ENCODE peak calls at places on chromosomes 11 and 22, in five cellular contexts. K, I, R, L and F are unnamed samples.

GRCh38 chr11:17600316-17601205 is 53.5 kb downstream of the OTOG start:
- DNase-seq in R (no peak), K (no peak), L (no peak), I (no peak), F (no peak)

GRCh38 chr11:4593739-4594138 is at the start of gene OR52I1:
- DNase-seq in L (no peak), R (no peak), K (no peak), I (no peak), F (no peak)

GRCh38 chr11:25441432-25441831 is 890.5 kb upstream of the ANO3 start:
- DNase-seq in L (no peak), K (no peak), I (no peak), R (no peak), F (no peak)

GRCh38 chr11:1053121-1053901 is 16.8 kb upstream of the MUC6 start:
- DNase-seq in I (no peak), K (no peak), R (no peak), L (no peak), F (no peak)

GRCh38 chr22:32531228-32531627 is 56.6 kb downstream of the FBXO7 start:
- DNase-seq in L (no peak), I (no peak), K (no peak), R (no peak), F (peak; percentile 47)

GRCh38 chr11:75428301-75428724 is 4.7 kb downstream of the KLHL35 start:
- DNase-seq in I (peak; percentile 76), R (peak; percentile 78), L (no peak), K (no peak), F (no peak)

GRCh38 chr11:16861867-16862266 is 123.4 kb downstream of the C11orf58 start:
- DNase-seq in L (no peak), K (no peak), I (no peak), R (no peak), F (no peak)

GRCh38 chr11:92180664-92181251 is 43.9 kb upstream of the FAT3 start:
- DNase-seq in R (no peak), I (peak; percentile 47), K (no peak), L (no peak), F (no peak)

GRCh38 chr11:68214173-68215086 is 1.3 kb upstream of the KMT5B start:
- DNase-seq in K (no peak), I (no peak), R (no peak), L (no peak), F (no peak)

GRCh38 chr22:42317691-42318547 is 47.5 kb upstream of the TCF20 start:
- DNase-seq in I (no peak), L (no peak), K (no peak), R (no peak), F (no peak)

GRCh38 chr11:94876645-94877445 is 96.5 kb downstream of the CWC15 start:
- DNase-seq in R (no peak), I (peak; percentile 98), K (no peak), L (no peak), F (peak; percentile 99)

GRCh38 chr11:111429066-111429506 is 50.0 kb upstream of the POU2AF1 start:
- DNase-seq in I (peak; percentile 37), L (no peak), K (peak; percentile 15), R (peak; percentile 75), F (peak; percentile 34)

GRCh38 chr11:24239016-24239720 is 257.7 kb upstream of the LUZP2 start:
- DNase-seq in L (no peak), I (peak; percentile 95), R (no peak), K (no peak), F (peak; percentile 87)

GRCh38 chr11:76209956-76210885 is 3.9 kb upstream of the WNT11 start:
- DNase-seq in I (peak; percentile 74), R (peak; percentile 56), L (no peak), K (peak; percentile 51), F (peak; percentile 69)

GRCh38 chr22:46791201-46791731 is 28.8 kb downstream of the TBC1D22A start:
- DNase-seq in L (no peak), I (peak; percentile 83), K (no peak), R (no peak), F (peak; percentile 36)

GRCh38 chr11:7667460-7667859 is 5.8 kb downstream of the CYB5R2 start:
- DNase-seq in K (no peak), L (no peak), R (no peak), I (peak; percentile 26), F (no peak)

GRCh38 chr11:10095412-10096207 is 198.4 kb downstream of the SBF2 start:
- DNase-seq in R (no peak), K (no peak), I (no peak), L (no peak), F (no peak)

GRCh38 chr22:44312766-44313165 is at the start of gene SHISAL1:
- DNase-seq in L (no peak), K (no peak), I (peak; percentile 22), R (no peak), F (peak; percentile 53)

GRCh38 chr11:109041876-109042275 is 377.0 kb downstream of the DDX10 start:
- DNase-seq in I (peak; percentile 46), K (no peak), R (no peak), L (no peak), F (peak; percentile 5)

GRCh38 chr11:93651052-93651451 is 10.4 kb upstream of the CEP295 start:
- DNase-seq in R (no peak), I (no peak), L (no peak), K (no peak), F (no peak)

GRCh38 chr11:68044898-68045351 is 6.1 kb downstream of the TCIRG1 start:
- DNase-seq in I (no peak), R (no peak), K (no peak), L (no peak), F (no peak)

GRCh38 chr11:114594703-114595102 is 883 bp downstream of the NXPE4 start:
- DNase-seq in I (no peak), K (no peak), L (no peak), R (no peak), F (no peak)

GRCh38 chr22:46649176-46650077 is 29.2 kb downstream of the GRAMD4 start:
- DNase-seq in I (peak; percentile 71), L (no peak), K (no peak), R (no peak), F (no peak)

GRCh38 chr11:78659326-78660319 is 85.0 kb upstream of the NARS2 start:
- DNase-seq in K (no peak), L (no peak), I (no peak), R (no peak), F (no peak)

GRCh38 chr22:19824197-19825015 is 30.3 kb downstream of the GNB1L start:
- DNase-seq in L (no peak), K (no peak), I (no peak), R (peak; percentile 48), F (no peak)

GRCh38 chr11:72598901-72599300 is 75.3 kb downstream of the PDE2A start:
- DNase-seq in L (no peak), R (no peak), I (peak; percentile 21), K (peak; percentile 37), F (peak; percentile 63)

GRCh38 chr11:67452141-67452952 is at the start of gene GPR152:
- DNase-seq in I (no peak), K (no peak), L (no peak), R (no peak), F (no peak)

GRCh38 chr11:8809185-8809584 is 101.8 kb upstream of the AKIP1 start:
- DNase-seq in K (no peak), R (no peak), I (no peak), L (no peak), F (no peak)

GRCh38 chr11:8811571-8811970 is 99.4 kb upstream of the AKIP1 start:
- DNase-seq in K (no peak), I (peak; percentile 72), R (no peak), L (no peak), F (no peak)

GRCh38 chr11:8809605-8810272 is 101.2 kb upstream of the AKIP1 start:
- DNase-seq in L (no peak), K (no peak), R (no peak), I (no peak), F (peak; percentile 55)

GRCh38 chr11:8812438-8812837 is 98.6 kb upstream of the AKIP1 start:
- DNase-seq in R (no peak), I (no peak), K (no peak), L (no peak), F (peak; percentile 57)

GRCh38 chr11:8810331-8811301 is 100.4 kb upstream of the AKIP1 start:
- DNase-seq in K (peak; percentile 82), R (no peak), L (no peak), I (peak; percentile 81), F (peak; percentile 87)
- H2AFZ ChIP-seq in K (peak overlapping the region; percentile 85), R (peak overlapping the region; percentile 58), L (peak overlapping the region; percentile 82), I (peak overlapping the region; percentile 85), F (no peak overlapping the region)

GRCh38 chr11:65861533-65862183 is 1.4 kb downstream of the MUS81 start:
- DNase-seq in I (no peak), K (no peak), L (no peak), R (no peak), F (no peak)
- H2BK5ac ChIP-seq in I (peak overlapping the region; percentile 90), K (peak overlapping the region; percentile 95), L (no peak overlapping the region), R (no peak overlapping the region), F (no peak overlapping the region)

GRCh38 chr11:134151083-134151747 is 72.6 kb downstream of the NCAPD3 start:
- DNase-seq in K (no peak), R (no peak), I (no peak), L (no peak), F (no peak)

GRCh38 chr11:134154441-134154840 is 69.3 kb downstream of the NCAPD3 start:
- DNase-seq in I (no peak), L (no peak), K (no peak), R (no peak), F (no peak)

GRCh38 chr11:134152692-134153091 is 71.1 kb downstream of the NCAPD3 start:
- DNase-seq in L (no peak), R (no peak), K (no peak), I (no peak), F (no peak)

GRCh38 chr11:134155456-134155855 is 68.3 kb downstream of the NCAPD3 start:
- DNase-seq in L (no peak), R (no peak), K (no peak), I (no peak), F (no peak)

GRCh38 chr11:134153147-134153905 is 70.4 kb downstream of the NCAPD3 start:
- DNase-seq in R (no peak), L (no peak), I (no peak), K (no peak), F (no peak)
- H3K36me3 ChIP-seq in R (peaks cover 54% of the 10 kb centered on the region), L (peaks cover 17% of the 10 kb centered on the region), I (peaks cover 39% of the 10 kb centered on the region), K (peaks cover 100% of the 10 kb centered on the region), F (peaks cover 71% of the 10 kb centered on the region)

GRCh38 chr11:65918211-65919150 is at the start of gene C11orf68:
- DNase-seq in L (no peak), K (no peak), R (no peak), I (no peak), F (no peak)
- H2AFZ ChIP-seq in L (no peak within 1 kb of the TSS), K (peak within 1 kb of the TSS; percentile 98), R (peak within 1 kb of the TSS; percentile 56), I (peak within 1 kb of the TSS; percentile 94), F (peak within 1 kb of the TSS; percentile 55)

GRCh38 chr11:96156379-96156722 is 186.6 kb downstream of the MAML2 start:
- DNase-seq in L (no peak), K (no peak), I (no peak), R (no peak), F (no peak)
- H2BK5ac ChIP-seq in L (peak overlapping the region; percentile 19), K (no peak overlapping the region), I (peak overlapping the region; percentile 87), R (peak overlapping the region; percentile 90), F (peak overlapping the region; percentile 87)